ENCODE peak calls at places on chromosomes 13 and 19, in four cellular contexts. T is H1, R is GM12878, U is K562. O is an unnamed sample.

GRCh38 chr19:45568732-45569131 is 15.9 kb downstream of the OPA3 start:
- DNase-seq in U (no peak), T (no peak), R (no peak), O (no peak)

GRCh38 chr19:34241513-34242337 is 12.6 kb upstream of the GARRE1 start:
- DNase-seq in U (peak; percentile 60), R (no peak), T (peak; percentile 77), O (peak; percentile 87)

GRCh38 chr19:34963531-34964406 is at the start of gene ZNF792:
- DNase-seq in R (no peak), T (peak; percentile 7), U (peak; percentile 78), O (peak; percentile 82)

GRCh38 chr13:109569938-109570711 is 216.3 kb downstream of the IRS2 start:
- DNase-seq in T (no peak), U (no peak), R (peak; percentile 8), O (no peak)

GRCh38 chr13:111270765-111271164 is 49.7 kb upstream of the TEX29 start:
- DNase-seq in R (no peak), U (no peak), T (no peak), O (no peak)

GRCh38 chr19:8001651-8001994 is 3.8 kb downstream of the ELAVL1 start:
- DNase-seq in R (no peak), T (no peak), U (peak; percentile 28), O (no peak)

GRCh38 chr19:46076951-46077814 is 36.4 kb upstream of the IGFL4 start:
- DNase-seq in U (peak; percentile 90), R (no peak), T (peak; percentile 63), O (peak; percentile 83)

GRCh38 chr19:39248806-39249205 is at the start of gene IFNL4:
- DNase-seq in T (no peak), R (no peak), U (no peak), O (no peak)

GRCh38 chr13:50726164-50726563 is 117.3 kb downstream of the DLEU7 start:
- DNase-seq in U (no peak), T (no peak), R (no peak), O (no peak)

GRCh38 chr19:19670070-19670551 is 1.5 kb downstream of the ZNF101 start:
- DNase-seq in R (no peak), U (no peak), T (peak; percentile 34), O (peak; percentile 46)

GRCh38 chr19:46678110-46678732 is 17.2 kb upstream of the DACT3 start:
- DNase-seq in T (no peak), U (peak; percentile 98), R (no peak), O (peak; percentile 90)

GRCh38 chr19:5914358-5914774 is 312 bp downstream of the CAPS start:
- DNase-seq in U (no peak), T (no peak), R (no peak), O (no peak)
- TF ChIP-seq CREB1 in U (no peak), T (no peak), R (no peak), O (no peak)

GRCh38 chr19:2058570-2059421 is 7.8 kb upstream of the MKNK2 start:
- DNase-seq in T (no peak), U (no peak), R (no peak), O (no peak)

GRCh38 chr19:2057484-2058469 is 6.7 kb upstream of the MKNK2 start:
- DNase-seq in R (no peak), T (no peak), U (no peak), O (no peak)

GRCh38 chr19:2061093-2061935 is 10.3 kb upstream of the MKNK2 start:
- DNase-seq in R (peak; percentile 86), T (peak; percentile 93), U (peak; percentile 99), O (peak; percentile 99)

GRCh38 chr19:2061936-2062729 is 11.1 kb upstream of the MKNK2 start:
- DNase-seq in U (peak; percentile 32), R (no peak), T (no peak), O (no peak)

DNA sequence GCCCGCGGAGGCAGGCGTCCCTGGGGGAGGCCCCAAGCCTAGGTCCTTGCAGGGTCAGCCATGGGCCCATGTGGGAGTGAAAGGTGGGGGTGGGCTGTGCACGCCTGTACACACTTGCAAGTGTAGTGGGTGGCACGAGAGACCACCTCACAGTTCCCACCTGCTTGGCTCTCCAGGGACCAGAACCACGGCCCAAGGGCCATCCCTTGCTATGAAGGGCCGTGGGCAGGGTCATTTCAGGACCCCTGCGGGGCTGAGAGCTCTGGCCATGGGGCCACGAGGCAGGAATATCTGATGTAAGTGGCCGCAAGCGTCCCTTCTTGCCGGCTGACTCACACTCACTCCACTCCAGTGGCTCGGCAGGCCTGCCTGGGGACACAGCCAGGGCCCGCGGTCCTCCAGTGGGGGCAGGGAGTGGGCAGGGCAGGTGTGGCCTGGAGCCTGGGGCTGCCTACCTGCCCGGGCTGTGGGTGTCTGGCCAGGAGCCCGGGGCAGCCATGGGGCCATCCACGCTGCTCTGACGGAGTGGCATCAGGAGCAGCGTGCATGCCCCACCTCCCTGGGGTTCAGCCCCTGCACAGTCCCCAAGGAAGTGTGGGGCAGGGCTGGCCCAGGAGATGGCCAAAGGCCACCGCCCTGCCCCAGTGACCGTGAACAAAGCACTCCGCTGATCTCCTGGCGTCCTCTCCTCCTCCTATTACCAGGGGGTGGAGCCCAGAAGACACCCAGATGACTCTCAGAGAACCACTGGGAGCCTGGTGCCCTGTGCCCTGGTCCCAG is 8.6 kb upstream of the MKNK2 start:
- DNase-seq in R (no peak), T (no peak), U (peak; percentile 65), O (no peak)
- TF ChIP-seq MAX in R (no peak), T (no peak), U (peak; percentile 95), O (no peak)

DNA sequence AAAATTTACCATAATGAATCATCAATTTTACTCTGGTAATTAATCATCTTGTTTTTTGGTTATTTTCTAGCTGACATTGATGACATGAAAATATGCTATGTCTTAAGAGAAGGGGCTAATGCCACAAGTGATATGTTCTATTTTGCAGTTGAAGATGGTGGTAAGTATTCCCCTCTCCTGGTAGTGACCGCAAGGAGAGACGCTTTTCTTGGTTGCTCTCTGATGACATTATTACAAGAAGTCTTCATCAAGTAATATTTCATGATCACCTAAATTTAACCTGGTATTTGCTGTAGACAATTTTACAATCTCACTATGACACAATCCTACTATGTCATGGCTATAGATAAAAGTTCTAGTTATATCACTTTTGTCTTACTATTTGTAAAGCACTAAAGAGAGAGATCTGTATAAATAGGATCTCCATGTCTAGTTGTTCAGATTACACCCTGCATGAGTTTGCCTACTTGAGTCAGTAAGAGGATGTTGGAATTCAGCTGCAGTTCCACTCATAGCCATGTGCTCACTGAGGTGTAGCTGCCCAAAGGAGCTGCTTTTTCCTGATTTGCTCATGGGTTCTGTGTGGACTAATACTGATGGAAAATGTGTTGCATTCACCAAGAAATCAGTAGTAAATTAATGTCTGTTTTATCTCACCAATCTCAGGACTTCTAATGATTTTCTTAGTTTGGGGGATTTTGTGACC is 10.9 kb downstream of the FREM2 start:
- DNase-seq in T (no peak), R (no peak), U (no peak), O (no peak)
- TF ChIP-seq CREB1 in T (no peak), R (no peak), U (no peak), O (no peak)

DNA sequence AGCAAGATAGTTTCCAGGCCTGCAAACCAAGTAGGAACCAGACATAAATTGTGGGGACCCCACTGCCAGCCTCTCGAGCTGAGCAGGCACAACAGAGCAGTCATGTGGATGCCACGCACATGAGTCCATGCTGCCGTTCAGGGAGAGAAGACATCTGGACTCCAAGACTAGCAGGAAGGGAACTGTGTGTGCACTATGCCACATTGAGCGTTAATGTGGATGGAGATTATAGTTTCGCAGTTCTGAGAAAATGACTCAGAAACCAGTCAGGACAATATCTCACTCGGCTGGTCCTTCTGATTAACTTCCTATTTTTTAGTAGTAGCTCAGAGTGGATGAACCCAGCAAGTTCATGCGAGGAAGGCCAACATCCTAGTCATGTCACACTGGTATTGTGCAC is 124.9 kb downstream of the CRYL1 start:
- DNase-seq in R (no peak), U (no peak), T (no peak), O (no peak)
- TF ChIP-seq MAX in R (no peak), U (no peak), T (no peak), O (no peak)

GRCh38 chr13:87792878-87793277 is 121.7 kb downstream of the SLITRK5 start:
- DNase-seq in T (no peak), U (no peak), R (no peak), O (peak; percentile 58)

DNA sequence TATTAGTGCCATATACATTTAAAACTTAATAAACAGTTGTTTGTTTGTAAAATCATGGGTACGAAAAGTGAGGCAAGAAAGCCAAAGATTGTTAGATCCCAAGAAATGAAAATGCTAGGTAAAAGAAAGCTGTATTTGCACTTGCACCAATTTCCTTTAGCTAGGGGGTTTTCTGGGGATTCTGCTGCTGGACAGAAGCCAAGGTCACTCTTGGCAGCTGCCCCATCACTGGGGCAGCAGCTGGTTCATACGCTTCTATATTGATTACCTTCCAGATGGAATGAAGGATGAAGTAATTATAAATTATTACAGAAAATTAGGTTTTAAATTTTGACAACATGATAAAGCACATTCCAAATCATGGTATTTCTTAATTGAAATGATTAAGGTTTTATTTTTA is 127.4 kb downstream of the SLITRK5 start:
- DNase-seq in R (no peak), T (no peak), U (no peak), O (no peak)
- TF ChIP-seq CREB1 in R (no peak), T (no peak), U (no peak), O (no peak)

DNA sequence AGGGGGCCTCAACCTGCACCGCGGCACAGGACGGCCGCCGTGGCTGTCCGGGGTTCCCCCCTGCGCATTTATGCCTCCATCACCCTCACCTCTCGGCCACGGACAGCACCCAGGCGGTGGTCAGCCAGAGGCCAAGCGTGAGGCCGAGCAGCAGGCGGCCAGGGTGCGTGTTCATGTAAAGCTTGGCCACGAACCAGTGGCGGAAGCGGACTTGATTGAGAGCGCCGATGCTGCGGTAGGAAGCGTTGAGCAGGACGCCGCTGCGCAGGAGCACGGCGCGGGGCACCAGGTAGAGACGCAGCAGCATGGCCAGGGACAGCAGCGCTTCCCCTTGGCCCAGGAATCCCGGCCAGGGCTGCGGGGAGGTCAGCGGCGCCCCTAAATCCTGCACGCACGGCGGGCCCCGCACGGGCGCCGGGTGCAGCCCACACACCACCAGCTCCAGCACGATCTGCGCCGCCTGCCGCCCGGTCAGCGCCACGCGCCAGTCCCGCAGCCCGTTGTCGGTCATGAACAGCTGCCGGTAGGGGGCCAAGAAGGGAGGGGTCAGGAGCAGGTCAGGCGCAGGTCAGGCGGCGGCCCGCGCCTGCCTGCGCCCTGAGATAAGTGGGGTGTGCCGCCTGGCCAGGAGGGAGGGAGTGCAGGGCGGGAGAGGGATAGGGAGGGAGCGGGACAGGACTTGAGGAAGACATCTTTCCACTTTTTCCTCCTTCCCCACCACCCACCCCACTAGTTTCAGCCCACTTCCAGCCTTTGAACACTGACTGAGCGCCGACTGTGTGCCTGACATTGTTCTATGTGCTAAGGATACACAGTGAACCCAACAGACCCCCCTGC is 6.5 kb downstream of the KCNN4 start:
- DNase-seq in U (peak; percentile 98), R (no peak), T (no peak), O (peak; percentile 92)
- TF ChIP-seq MAX in U (peak; percentile 99), R (no peak), T (peak; percentile 87), O (peak; percentile 75)

DNA sequence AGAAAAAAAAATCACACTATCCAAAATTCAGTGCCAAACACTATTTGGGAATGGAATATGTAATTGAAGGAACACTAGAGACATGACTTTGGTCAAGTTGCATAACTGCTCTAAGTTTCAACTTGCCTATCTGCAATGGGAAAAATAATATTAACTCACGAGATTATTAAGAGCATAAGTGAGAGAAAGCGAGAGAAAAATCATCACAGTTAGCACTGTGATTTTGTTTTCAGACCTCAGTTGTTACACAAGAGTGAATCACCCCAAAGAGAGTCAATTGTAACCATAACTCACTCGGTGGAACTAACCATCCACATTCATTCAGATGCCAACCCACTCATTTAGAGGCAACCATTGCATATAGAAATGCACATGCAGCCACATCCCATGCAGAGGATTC is 147.1 kb downstream of the NHLRC3 start:
- DNase-seq in T (no peak), U (no peak), R (no peak), O (no peak)
- TF ChIP-seq CREB1 in T (no peak), U (no peak), R (no peak), O (no peak)

GRCh38 chr13:30905932-30906383 is at the start of gene MEDAG:
- DNase-seq in R (no peak), U (no peak), T (no peak), O (peak; percentile 15)
- TF ChIP-seq MAX in R (no peak), U (no peak), T (no peak), O (no peak)

O was measured in WTC11.